ENCODE peak calls at places on chromosomes 13 and 19, in four cellular contexts. P, N, R and O are unnamed samples.

GRCh38 chr19:7738023-7738422 is 6.1 kb upstream of the CLEC4G start:
- DNase-seq in N (no peak), R (no peak), P (no peak), O (no peak)

GRCh38 chr13:54614729-54615128 is 1586.1 kb downstream of the OLFM4 start:
- DNase-seq in R (no peak), P (no peak), N (no peak), O (no peak)

GRCh38 chr13:33251131-33251629 is 34.4 kb downstream of the STARD13 start:
- DNase-seq in N (peak; percentile 99), P (no peak), R (peak; percentile 41), O (peak; percentile 87)

GRCh38 chr19:51294211-51294976 is 17.1 kb upstream of the IGLON5 start:
- DNase-seq in N (no peak), P (no peak), R (no peak), O (no peak)

GRCh38 chr19:3760871-3761361 is 576 bp downstream of the APBA3 start:
- DNase-seq in R (no peak), P (no peak), N (peak; percentile 8), O (no peak)

GRCh38 chr19:13089139-13089856 is 13.4 kb downstream of the LYL1 start:
- DNase-seq in N (no peak), P (peak; percentile 44), R (no peak), O (no peak)

GRCh38 chr19:48625891-48626327 is 6.6 kb downstream of the SPHK2 start:
- DNase-seq in N (no peak), R (no peak), P (no peak), O (no peak)

GRCh38 chr13:76992548-76993001 is 694 bp downstream of the CLN5 start:
- DNase-seq in R (no peak), P (peak; percentile 9), N (peak; percentile 23), O (peak; percentile 46)

GRCh38 chr13:38686635-38687245 is at the start of gene FREM2:
- DNase-seq in N (no peak), P (no peak), R (no peak), O (no peak)

GRCh38 chr19:35732540-35733179 is 9.6 kb downstream of the IGFLR1 start:
- DNase-seq in N (no peak), R (no peak), P (no peak), O (no peak)
- TF ChIP-seq FOS in N (no peak), R (no peak), P (no peak), O (no peak)

GRCh38 chr19:44745386-44745831 is 3.1 kb upstream of the BCL3 start:
- DNase-seq in R (no peak), P (no peak), N (peak; percentile 80), O (no peak)
- H3K27ac ChIP-seq in R (no peak overlapping the region), P (no peak overlapping the region), N (peak overlapping the region; percentile 61), O (no peak overlapping the region)

GRCh38 chr13:114130131-114130707 is 2.2 kb downstream of the RASA3 start:
- DNase-seq in P (no peak), N (no peak), R (no peak), O (no peak)

GRCh38 chr13:114129649-114130062 is 2.8 kb downstream of the RASA3 start:
- DNase-seq in P (no peak), R (no peak), N (no peak), O (peak; percentile 50)

GRCh38 chr13:114128348-114128623 is 4.1 kb downstream of the RASA3 start:
- DNase-seq in P (no peak), R (no peak), N (no peak), O (no peak)

GRCh38 chr13:114127473-114128347 is 4.7 kb downstream of the RASA3 start:
- DNase-seq in N (no peak), P (no peak), R (no peak), O (peak; percentile 32)

GRCh38 chr13:114128624-114129522 is 3.5 kb downstream of the RASA3 start:
- DNase-seq in N (peak; percentile 95), P (peak; percentile 85), R (peak; percentile 81), O (peak; percentile 96)
- TF ChIP-seq POLR2A in N (peak; percentile 77), P (peak; percentile 65), R (no peak), O (peak; percentile 64)

DNA sequence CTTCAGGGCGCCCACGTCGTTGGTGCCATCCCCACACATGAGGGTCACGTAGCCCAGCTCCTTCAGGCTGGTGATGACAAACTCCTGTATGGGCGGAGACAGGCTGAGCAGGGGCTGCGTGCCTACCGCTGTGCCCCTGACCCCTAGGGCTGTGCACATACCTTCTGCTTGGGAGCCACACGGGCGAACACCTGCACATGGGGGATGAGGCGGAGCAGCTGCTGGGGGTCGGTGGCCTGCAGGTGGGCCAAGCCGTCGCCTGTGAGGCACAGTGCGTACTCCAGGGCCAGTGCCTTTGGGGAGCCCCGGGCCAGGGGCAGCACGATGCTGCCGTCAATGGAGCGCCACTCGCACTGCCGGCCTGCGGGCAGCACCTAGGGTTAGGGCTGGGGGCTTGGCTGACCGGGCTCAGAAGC is 6.1 kb upstream of the GMIP start:
- DNase-seq in R (no peak), N (no peak), P (no peak), O (no peak)
- TF ChIP-seq FOS in R (no peak), N (no peak), P (no peak), O (no peak)

DNA sequence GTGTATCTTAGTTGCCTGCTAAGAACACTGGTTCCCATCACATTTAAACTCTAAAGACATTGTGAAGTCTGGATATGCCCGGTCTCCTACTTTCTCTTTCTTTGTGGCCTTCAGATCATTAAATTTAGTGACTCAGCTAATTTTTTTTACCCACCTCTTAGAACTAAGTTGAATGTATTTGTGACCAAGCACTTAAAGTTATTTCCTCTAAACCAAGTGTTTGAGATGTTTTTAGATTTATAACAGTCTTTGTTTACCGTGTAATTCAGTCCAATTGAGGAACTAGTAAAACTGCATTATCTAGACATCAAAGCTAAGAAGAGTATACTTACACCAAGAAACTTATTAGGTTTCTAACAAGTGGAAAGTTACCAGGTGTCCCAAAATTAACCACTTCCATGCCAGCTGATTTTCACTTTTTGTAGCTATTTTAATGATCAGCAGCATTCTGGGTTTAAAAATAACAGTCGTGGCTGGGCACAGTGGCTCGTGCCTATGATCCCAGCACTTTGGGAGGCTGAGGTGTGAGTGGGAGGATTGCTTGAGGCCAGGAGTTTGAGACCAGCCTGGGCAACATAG is 53.1 kb downstream of the ARHGAP35 start:
- DNase-seq in N (peak; percentile 49), R (peak; percentile 16), P (peak; percentile 57), O (peak; percentile 64)
- H3K27ac ChIP-seq in N (no peak overlapping the region), R (peak overlapping the region; percentile 63), P (peak overlapping the region; percentile 52), O (peak overlapping the region; percentile 5)

GRCh38 chr19:15640294-15640903 is at the start of gene CYP4F3:
- DNase-seq in N (no peak), P (peak; percentile 88), R (no peak), O (no peak)

GRCh38 chr19:15643387-15643786 is 2.7 kb downstream of the CYP4F3 start:
- DNase-seq in N (no peak), P (no peak), R (no peak), O (no peak)

GRCh38 chr19:15642807-15643206 is 2.1 kb downstream of the CYP4F3 start:
- DNase-seq in R (no peak), N (no peak), P (no peak), O (no peak)

GRCh38 chr19:15641901-15642491 is 1.3 kb downstream of the CYP4F3 start:
- DNase-seq in P (no peak), N (no peak), R (no peak), O (no peak)

GRCh38 chr19:15640904-15641597 is 354 bp downstream of the CYP4F3 start:
- DNase-seq in P (no peak), N (no peak), R (no peak), O (no peak)
- TF ChIP-seq POLR2A in P (no peak), N (no peak), R (no peak), O (no peak)

DNA sequence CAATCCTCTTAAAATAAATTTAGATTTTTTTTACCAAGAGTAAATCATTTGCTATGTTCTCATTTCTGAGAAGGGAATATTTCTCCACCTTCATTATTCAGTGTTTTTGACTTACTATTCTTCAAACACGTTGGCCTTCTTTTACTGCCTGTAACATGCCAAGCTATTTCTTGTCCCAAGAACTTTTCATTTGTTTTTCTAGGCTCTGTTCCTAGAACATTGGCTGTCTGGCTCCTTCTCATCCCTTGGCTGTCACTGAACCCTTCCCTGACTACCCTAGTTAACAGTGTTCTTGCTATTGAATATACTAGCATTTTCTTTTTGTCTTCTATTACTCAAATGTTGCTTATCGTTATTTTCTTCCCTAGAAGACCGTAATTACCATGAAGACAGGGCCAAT is 248.1 kb downstream of the ITGBL1 start:
- DNase-seq in P (no peak), N (no peak), R (no peak), O (peak; percentile 20)
- TF ChIP-seq FOS in P (no peak), N (no peak), R (no peak), O (no peak)

GRCh38 chr19:6248341-6248740 is 31.4 kb downstream of the MLLT1 start:
- DNase-seq in P (no peak), R (no peak), N (no peak), O (no peak)
- H3K27ac ChIP-seq in P (no peak overlapping the region), R (peak overlapping the region; percentile 6), N (no peak overlapping the region), O (no peak overlapping the region)

DNA sequence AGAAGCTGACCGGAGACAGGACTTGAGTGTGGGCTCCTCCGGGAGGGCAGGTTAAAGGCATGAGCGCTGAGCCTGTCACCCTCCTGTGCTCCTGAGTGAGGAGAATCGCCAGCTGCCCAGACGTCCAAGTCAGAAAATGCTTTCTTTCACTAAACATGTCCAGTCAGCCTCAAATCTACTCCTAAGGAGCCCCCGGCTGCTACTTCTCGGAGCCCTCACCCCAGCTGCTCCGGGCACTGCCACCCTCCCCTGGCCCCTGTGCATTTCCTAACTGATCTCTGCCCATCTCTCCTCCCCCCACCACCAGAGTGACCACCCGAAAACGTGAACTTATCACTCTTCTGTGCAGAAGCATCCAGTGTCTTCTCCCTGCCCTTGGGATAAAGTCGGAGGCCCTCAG is 277.5 kb upstream of the SOX1 start:
- DNase-seq in P (no peak), N (no peak), R (no peak), O (no peak)
- TF ChIP-seq POLR2A in P (no peak), N (no peak), R (no peak), O (no peak)